ENCODE peak calls at places on chromosomes 13 and 19, in five cellular contexts. H is GM23338, S is GM13977, W is progenitor cell of endocrine pancreas, I is tibial artery. A is an unnamed sample.

GRCh38 chr19:38433268-38433733 is at the start of gene RYR1:
- DNase-seq in H (peak; percentile 99), S (peak; percentile 76), W (no peak), I (peak; percentile 71), A (peak; percentile 73)

GRCh38 chr19:6674868-6675305 is 4.9 kb upstream of the TNFSF14 start:
- DNase-seq in H (peak; percentile 88), S (peak; percentile 90), W (no peak), I (peak; percentile 58), A (peak; percentile 98)

GRCh38 chr19:16325671-16326400 is 1.2 kb downstream of the KLF2 start:
- DNase-seq in H (peak; percentile 93), S (no peak), W (peak; percentile 38), I (no peak), A (peak; percentile 36)

GRCh38 chr19:34671972-34672371 is 5.0 kb downstream of the SCGB2B2 start:
- DNase-seq in H (no peak), S (no peak), W (no peak), I (no peak), A (no peak)

GRCh38 chr13:40619479-40619814 is 47.0 kb downstream of the FOXO1 start:
- DNase-seq in H (no peak), S (no peak), W (no peak), I (no peak), A (no peak)

GRCh38 chr19:51740356-51740755 is 11.3 kb downstream of the FPR1 start:
- DNase-seq in H (no peak), S (no peak), W (no peak), I (no peak), A (no peak)

GRCh38 chr13:32941368-32941767 is 74.9 kb upstream of the KL start:
- DNase-seq in H (no peak), S (no peak), W (no peak), I (no peak), A (no peak)

GRCh38 chr13:36432106-36432544 is at the start of gene CCNA1:
- DNase-seq in H (peak; percentile 97), S (peak; percentile 43), W (peak; percentile 24), I (no peak), A (peak; percentile 42)

GRCh38 chr19:31223805-31224534 is 125.3 kb downstream of the TSHZ3 start:
- DNase-seq in H (no peak), S (no peak), W (no peak), I (no peak), A (no peak)

GRCh38 chr19:49854861-49855263 is 3.9 kb downstream of the PTOV1 start:
- DNase-seq in H (no peak), S (no peak), W (no peak), I (no peak), A (no peak)

GRCh38 chr13:55577082-55577846 is 1563.5 kb upstream of the PRR20A start:
- DNase-seq in H (peak; percentile 15), S (no peak), W (no peak), I (no peak), A (no peak)

GRCh38 chr13:28314879-28315278 is 176.5 kb downstream of the PAN3 start:
- DNase-seq in H (no peak), S (no peak), W (no peak), I (no peak), A (no peak)

GRCh38 chr13:99703908-99704307 is 202.6 kb downstream of the TM9SF2 start:
- DNase-seq in H (peak; percentile 75), S (no peak), W (no peak), I (no peak), A (no peak)
- TF ChIP-seq CTCF in H (no peak), S (no peak), W (no peak), I (no peak), A (no peak)

GRCh38 chr19:36072081-36072480 is 17.4 kb downstream of the WDR62 start:
- DNase-seq in H (no peak), S (no peak), W (no peak), I (no peak), A (no peak)
- TF ChIP-seq CTCF in H (no peak), S (no peak), W (no peak), I (no peak), A (no peak)

DNA sequence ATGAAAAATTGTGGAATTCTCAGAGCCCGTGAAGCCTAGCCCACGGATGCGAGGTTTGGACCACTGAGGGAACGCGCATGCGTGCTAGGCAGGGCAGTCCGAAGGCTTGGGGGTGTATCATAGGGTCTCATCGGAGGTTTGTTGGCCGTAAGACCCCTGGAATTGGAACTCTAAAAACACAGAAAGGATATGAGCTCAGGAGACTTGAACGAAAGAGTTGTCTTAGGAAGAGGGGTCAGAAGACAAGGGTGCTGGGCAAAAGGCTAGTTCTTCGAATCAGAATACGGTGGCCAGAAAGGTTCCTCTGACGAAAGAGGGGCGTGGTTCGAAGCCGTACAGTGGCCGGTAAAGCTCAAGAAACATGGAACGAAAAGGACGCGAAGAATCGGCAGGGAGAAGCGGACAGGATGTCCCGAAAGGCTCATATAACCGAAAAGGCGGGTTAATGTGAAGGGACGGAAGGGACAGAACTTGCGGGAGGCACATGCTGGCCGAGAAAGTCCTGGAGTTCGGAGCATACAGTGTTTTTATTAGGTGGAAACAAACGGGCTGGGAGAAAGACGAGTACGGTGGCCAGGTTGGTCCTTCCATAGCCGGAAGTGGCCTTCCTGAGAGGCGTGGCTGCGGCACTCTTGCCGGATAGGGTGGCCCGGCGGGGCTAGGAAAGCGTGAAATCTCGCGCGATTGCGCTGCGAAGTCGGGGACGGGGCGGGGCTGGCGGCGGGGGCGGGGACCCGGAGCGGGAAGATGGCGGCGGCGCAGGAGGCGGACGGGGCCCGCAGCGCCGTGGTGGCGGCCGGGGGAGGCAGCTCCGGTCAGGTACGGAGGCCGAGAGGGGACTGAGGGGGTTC is at the start of gene CLPTM1:
- DNase-seq in H (peak; percentile 99), S (peak; percentile 98), W (peak; percentile 92), I (peak; percentile 95), A (peak; percentile 97)
- TF ChIP-seq CTCF in H (no peak), S (no peak), W (no peak), I (peak; percentile 28), A (no peak)

GRCh38 chr19:18412610-18413239 is 6.5 kb upstream of the SSBP4 start:
- DNase-seq in H (peak; percentile 30), S (no peak), W (no peak), I (no peak), A (no peak)

GRCh38 chr19:18406749-18407148 is 9.3 kb upstream of the LRRC25 start:
- DNase-seq in H (no peak), S (no peak), W (no peak), I (no peak), A (no peak)

DNA sequence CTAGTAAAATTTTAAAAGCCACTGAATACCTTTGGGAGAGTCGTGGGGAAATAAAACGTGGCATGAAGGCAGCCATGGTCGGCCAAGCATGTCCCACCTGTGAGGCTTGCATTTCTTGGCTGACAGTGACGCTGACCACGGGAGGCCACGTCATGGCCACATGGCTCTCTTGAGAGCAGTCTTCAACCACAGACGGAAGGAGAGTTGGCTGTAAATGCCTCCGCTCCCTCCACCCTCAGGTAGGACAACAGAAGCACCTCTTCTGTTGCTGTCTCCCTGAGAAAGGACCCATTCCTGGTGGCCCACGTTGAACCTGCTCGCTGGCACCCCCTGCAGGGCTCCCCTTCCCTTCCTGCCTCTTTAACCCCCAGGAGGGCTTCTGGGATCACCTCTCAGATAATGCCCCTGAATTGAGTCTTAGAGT is 10.6 kb upstream of the LRRC25 start:
- DNase-seq in H (peak; percentile 81), S (peak; percentile 79), W (no peak), I (no peak), A (peak; percentile 62)
- TF ChIP-seq CTCF in H (peak; percentile 77), S (peak; percentile 58), W (peak; percentile 45), I (no peak), A (peak; percentile 58)

GRCh38 chr19:32345261-32346207 is at the start of gene ZNF507:
- DNase-seq in H (peak; percentile 93), S (peak; percentile 95), W (peak; percentile 81), I (peak; percentile 72), A (peak; percentile 91)
- TF ChIP-seq CTCF in H (no peak), S (peak; percentile 19), W (peak; percentile 8), I (no peak), A (no peak)

DNA sequence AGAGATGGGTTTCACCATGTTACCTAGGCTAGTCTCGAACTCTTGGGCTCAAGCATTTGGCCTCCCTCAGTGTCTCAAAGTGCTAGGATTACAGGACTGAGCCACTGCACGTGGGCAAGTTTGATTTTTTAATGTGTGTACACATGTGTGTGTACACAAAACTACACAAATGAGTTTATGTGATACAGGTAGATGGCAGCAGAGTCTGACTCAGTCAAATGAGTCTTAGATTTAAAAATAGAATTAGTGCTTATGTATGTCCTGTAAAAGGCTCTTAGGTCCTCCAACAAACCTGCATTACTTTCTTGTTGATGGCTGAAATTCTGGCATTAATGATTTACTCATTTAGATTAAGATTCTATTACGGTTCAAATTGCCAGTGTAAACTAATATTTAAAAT is 293.7 kb downstream of the PCDH17 start:
- DNase-seq in H (no peak), S (no peak), W (no peak), I (no peak), A (no peak)
- TF ChIP-seq CTCF in H (no peak), S (no peak), W (no peak), I (no peak), A (no peak)

DNA sequence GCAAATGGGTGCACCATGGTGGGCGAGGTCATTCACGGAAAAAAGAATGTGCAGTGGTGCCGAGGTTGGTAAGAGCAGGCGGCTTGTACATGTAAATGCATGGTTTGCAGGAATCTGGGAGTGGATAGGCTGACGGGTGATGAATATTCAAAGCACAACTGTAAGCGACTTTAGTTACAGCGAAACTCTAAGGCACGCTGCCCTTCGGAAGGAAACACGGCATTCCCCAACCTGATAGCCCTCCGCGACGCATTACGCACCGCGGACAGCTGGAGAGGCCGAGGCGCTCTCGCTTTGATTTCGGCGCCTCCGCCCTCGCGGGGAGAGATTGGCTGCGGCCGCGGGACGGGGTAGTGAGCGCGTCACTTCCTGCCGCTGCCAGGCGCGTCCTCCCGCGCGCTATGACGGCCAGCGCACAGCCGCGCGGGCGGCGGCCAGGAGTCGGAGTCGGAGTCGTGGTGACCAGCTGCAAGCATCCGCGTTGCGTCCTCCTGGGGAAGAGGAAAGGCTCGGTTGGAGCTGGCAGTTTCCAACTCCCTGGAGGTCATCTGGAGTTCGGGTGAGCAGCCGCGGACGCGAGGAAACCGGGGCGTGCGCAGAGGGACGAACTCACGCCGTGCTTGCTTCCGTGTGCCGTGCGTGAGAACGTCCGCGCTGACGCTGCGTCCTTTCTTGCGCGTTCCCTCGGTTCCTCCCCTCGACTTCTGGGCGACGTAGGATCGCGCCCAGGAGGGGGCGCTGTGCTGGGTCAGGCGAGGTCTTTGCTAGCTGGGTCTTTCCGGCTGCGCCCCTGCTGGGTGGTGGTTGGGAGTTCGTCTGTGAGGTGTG is at the start of gene NUDT15:
- DNase-seq in H (peak; percentile 97), S (peak; percentile 95), W (peak; percentile 95), I (peak; percentile 85), A (peak; percentile 97)
- TF ChIP-seq CTCF in H (peak; percentile 93), S (peak; percentile 99), W (peak; percentile 100), I (peak; percentile 96), A (peak; percentile 99)

GRCh38 chr13:113458218-113459065 is 5.2 kb upstream of the ADPRHL1 start:
- DNase-seq in H (peak; percentile 59), S (no peak), W (no peak), I (no peak), A (peak; percentile 30)
- TF ChIP-seq CTCF in H (peak; percentile 31), S (peak; percentile 30), W (peak; percentile 48), I (no peak), A (peak; percentile 58)